ENCODE peak calls at places on chromosomes 5 and 9, in ten cellular contexts. One of them, this sample, is unnamed.

GRCh38 chr9:110287289-110287680 is 31.0 kb upstream of the TXN start:
- DNase-seq in HL-60: no peak
- DNase-seq in choroid plexus epithelial cell: no peak
- DNase-seq in Caco-2: no peak
- DNase-seq in lower lobe of right lung: no peak
- DNase-seq in aorta: no peak
- DNase-seq in A549: no peak
- DNase-seq in breast epithelium: no peak
- DNase-seq in heart left ventricle: no peak
- DNase-seq in colonic mucosa: no peak
- DNase-seq in this sample: no peak

GRCh38 chr9:84754461-84754860 is 84.9 kb downstream of the NTRK2 start:
- DNase-seq in HL-60: no peak
- DNase-seq in choroid plexus epithelial cell: no peak
- DNase-seq in Caco-2: no peak
- DNase-seq in lower lobe of right lung: no peak
- DNase-seq in aorta: no peak
- DNase-seq in A549: no peak
- DNase-seq in breast epithelium: no peak
- DNase-seq in heart left ventricle: no peak
- DNase-seq in colonic mucosa: no peak
- DNase-seq in this sample: no peak

GRCh38 chr5:133220851-133221674 is 169.2 kb downstream of the HSPA4 start:
- DNase-seq in HL-60: no peak
- DNase-seq in choroid plexus epithelial cell: peak; percentile 75
- DNase-seq in Caco-2: peak; percentile 35
- DNase-seq in lower lobe of right lung: no peak
- DNase-seq in aorta: no peak
- DNase-seq in A549: peak; percentile 32
- DNase-seq in breast epithelium: no peak
- DNase-seq in heart left ventricle: no peak
- DNase-seq in colonic mucosa: no peak
- DNase-seq in this sample: no peak

GRCh38 chr5:66967102-66967501 is 229.5 kb downstream of the CD180 start:
- DNase-seq in HL-60: no peak
- DNase-seq in choroid plexus epithelial cell: peak; percentile 74
- DNase-seq in Caco-2: no peak
- DNase-seq in lower lobe of right lung: no peak
- DNase-seq in aorta: no peak
- DNase-seq in A549: no peak
- DNase-seq in breast epithelium: no peak
- DNase-seq in heart left ventricle: peak; percentile 46
- DNase-seq in colonic mucosa: no peak
- DNase-seq in this sample: no peak

GRCh38 chr9:125066839-125067619 is 76.3 kb downstream of the SCAI start:
- DNase-seq in HL-60: no peak
- DNase-seq in choroid plexus epithelial cell: no peak
- DNase-seq in Caco-2: no peak
- DNase-seq in lower lobe of right lung: no peak
- DNase-seq in aorta: no peak
- DNase-seq in A549: no peak
- DNase-seq in breast epithelium: no peak
- DNase-seq in heart left ventricle: no peak
- DNase-seq in colonic mucosa: no peak
- DNase-seq in this sample: no peak

GRCh38 chr5:84524491-84524890 is 139.8 kb upstream of the EDIL3 start:
- DNase-seq in HL-60: no peak
- DNase-seq in choroid plexus epithelial cell: peak; percentile 15
- DNase-seq in Caco-2: no peak
- DNase-seq in lower lobe of right lung: no peak
- DNase-seq in aorta: no peak
- DNase-seq in A549: no peak
- DNase-seq in breast epithelium: no peak
- DNase-seq in heart left ventricle: no peak
- DNase-seq in colonic mucosa: no peak
- DNase-seq in this sample: no peak

GRCh38 chr9:134051319-134051718 is 16.5 kb downstream of the BRD3 start:
- DNase-seq in HL-60: no peak
- DNase-seq in choroid plexus epithelial cell: no peak
- DNase-seq in Caco-2: no peak
- DNase-seq in lower lobe of right lung: peak; percentile 38
- DNase-seq in aorta: peak; percentile 38
- DNase-seq in A549: no peak
- DNase-seq in breast epithelium: no peak
- DNase-seq in heart left ventricle: peak; percentile 12
- DNase-seq in colonic mucosa: no peak
- DNase-seq in this sample: no peak

GRCh38 chr5:134133213-134133994 is 18.9 kb downstream of the TCF7 start:
- DNase-seq in HL-60: no peak
- DNase-seq in choroid plexus epithelial cell: no peak
- DNase-seq in Caco-2: no peak
- DNase-seq in lower lobe of right lung: peak; percentile 20
- DNase-seq in aorta: peak; percentile 42
- DNase-seq in A549: no peak
- DNase-seq in breast epithelium: no peak
- DNase-seq in heart left ventricle: peak; percentile 19
- DNase-seq in colonic mucosa: no peak
- DNase-seq in this sample: no peak

GRCh38 chr9:2469681-2470141 is 151.9 kb upstream of the VLDLR start:
- DNase-seq in HL-60: peak; percentile 70
- DNase-seq in choroid plexus epithelial cell: peak; percentile 74
- DNase-seq in Caco-2: peak; percentile 57
- DNase-seq in lower lobe of right lung: peak; percentile 53
- DNase-seq in aorta: no peak
- DNase-seq in A549: peak; percentile 48
- DNase-seq in breast epithelium: no peak
- DNase-seq in heart left ventricle: peak; percentile 29
- DNase-seq in colonic mucosa: peak; percentile 27
- DNase-seq in this sample: no peak

GRCh38 chr5:65730910-65731309 is 8.9 kb downstream of the NLN start:
- DNase-seq in HL-60: no peak
- DNase-seq in choroid plexus epithelial cell: no peak
- DNase-seq in Caco-2: no peak
- DNase-seq in lower lobe of right lung: no peak
- DNase-seq in aorta: no peak
- DNase-seq in A549: no peak
- DNase-seq in breast epithelium: no peak
- DNase-seq in heart left ventricle: peak; percentile 38
- DNase-seq in colonic mucosa: no peak
- DNase-seq in this sample: no peak

GRCh38 chr5:150637245-150638052 is 3.0 kb upstream of the SYNPO start:
- DNase-seq in HL-60: no peak
- DNase-seq in choroid plexus epithelial cell: peak; percentile 94
- DNase-seq in Caco-2: peak; percentile 84
- DNase-seq in lower lobe of right lung: no peak
- DNase-seq in aorta: no peak
- DNase-seq in A549: peak; percentile 89
- DNase-seq in breast epithelium: no peak
- DNase-seq in heart left ventricle: peak; percentile 26
- DNase-seq in colonic mucosa: no peak
- DNase-seq in this sample: no peak

GRCh38 chr5:59123595-59124561 is 541.0 kb downstream of the RAB3C start:
- DNase-seq in HL-60: no peak
- DNase-seq in choroid plexus epithelial cell: peak; percentile 28
- DNase-seq in Caco-2: no peak
- DNase-seq in lower lobe of right lung: no peak
- DNase-seq in aorta: no peak
- DNase-seq in A549: peak; percentile 60
- DNase-seq in breast epithelium: no peak
- DNase-seq in heart left ventricle: no peak
- DNase-seq in colonic mucosa: no peak
- DNase-seq in this sample: no peak

GRCh38 chr9:32551491-32552049 is 557 bp upstream of the SMIM27 start:
- DNase-seq in HL-60: peak; percentile 32
- DNase-seq in choroid plexus epithelial cell: peak; percentile 52
- DNase-seq in Caco-2: peak; percentile 18
- DNase-seq in lower lobe of right lung: no peak
- DNase-seq in aorta: peak; percentile 49
- DNase-seq in A549: peak; percentile 30
- DNase-seq in breast epithelium: no peak
- DNase-seq in heart left ventricle: no peak
- DNase-seq in colonic mucosa: peak; percentile 53
- DNase-seq in this sample: no peak

GRCh38 chr5:100647461-100648230 is 112.5 kb downstream of the FAM174A start:
- DNase-seq in HL-60: peak; percentile 79
- DNase-seq in choroid plexus epithelial cell: peak; percentile 57
- DNase-seq in Caco-2: no peak
- DNase-seq in lower lobe of right lung: peak; percentile 78
- DNase-seq in aorta: peak; percentile 69
- DNase-seq in A549: peak; percentile 24
- DNase-seq in breast epithelium: peak; percentile 59
- DNase-seq in heart left ventricle: peak; percentile 56
- DNase-seq in colonic mucosa: peak; percentile 88
- DNase-seq in this sample: no peak

GRCh38 chr9:107177857-107178256 is 105.2 kb upstream of the RAD23B start:
- DNase-seq in HL-60: no peak
- DNase-seq in choroid plexus epithelial cell: no peak
- DNase-seq in Caco-2: no peak
- DNase-seq in lower lobe of right lung: no peak
- DNase-seq in aorta: no peak
- DNase-seq in A549: no peak
- DNase-seq in breast epithelium: no peak
- DNase-seq in heart left ventricle: no peak
- DNase-seq in colonic mucosa: peak; percentile 20
- DNase-seq in this sample: no peak

GRCh38 chr5:14872070-14872989 is 752 bp upstream of the ANKH start:
- DNase-seq in HL-60: peak; percentile 6
- DNase-seq in choroid plexus epithelial cell: peak; percentile 37
- DNase-seq in Caco-2: peak; percentile 54
- DNase-seq in lower lobe of right lung: peak; percentile 81
- DNase-seq in aorta: peak; percentile 86
- DNase-seq in A549: peak; percentile 48
- DNase-seq in breast epithelium: peak; percentile 56
- DNase-seq in heart left ventricle: peak; percentile 86
- DNase-seq in colonic mucosa: peak; percentile 76
- DNase-seq in this sample: no peak

GRCh38 chr5:141914154-141914743 is 9.4 kb upstream of the DELE1 start:
- DNase-seq in HL-60: peak; percentile 89
- DNase-seq in choroid plexus epithelial cell: peak; percentile 22
- DNase-seq in Caco-2: peak; percentile 63
- DNase-seq in lower lobe of right lung: peak; percentile 79
- DNase-seq in aorta: peak; percentile 78
- DNase-seq in A549: no peak
- DNase-seq in breast epithelium: no peak
- DNase-seq in heart left ventricle: peak; percentile 37
- DNase-seq in colonic mucosa: peak; percentile 60
- DNase-seq in this sample: no peak

GRCh38 chr5:168898261-168898911 is 319.2 kb upstream of the PANK3 start:
- DNase-seq in HL-60: no peak
- DNase-seq in choroid plexus epithelial cell: no peak
- DNase-seq in Caco-2: no peak
- DNase-seq in lower lobe of right lung: no peak
- DNase-seq in aorta: no peak
- DNase-seq in A549: no peak
- DNase-seq in breast epithelium: no peak
- DNase-seq in heart left ventricle: no peak
- DNase-seq in colonic mucosa: no peak
- DNase-seq in this sample: no peak

GRCh38 chr5:149037819-149038218 is 25.0 kb downstream of the SH3TC2 start:
- DNase-seq in HL-60: peak; percentile 86
- DNase-seq in choroid plexus epithelial cell: no peak
- DNase-seq in Caco-2: no peak
- DNase-seq in lower lobe of right lung: no peak
- DNase-seq in aorta: no peak
- DNase-seq in A549: no peak
- DNase-seq in breast epithelium: no peak
- DNase-seq in heart left ventricle: no peak
- DNase-seq in colonic mucosa: no peak
- DNase-seq in this sample: no peak

GRCh38 chr9:134630393-134630790 is 11.2 kb upstream of the COL5A1 start:
- DNase-seq in HL-60: no peak
- DNase-seq in choroid plexus epithelial cell: no peak
- DNase-seq in Caco-2: no peak
- DNase-seq in lower lobe of right lung: peak; percentile 30
- DNase-seq in aorta: peak; percentile 9
- DNase-seq in A549: no peak
- DNase-seq in breast epithelium: peak; percentile 43
- DNase-seq in heart left ventricle: no peak
- DNase-seq in colonic mucosa: no peak
- DNase-seq in this sample: no peak

GRCh38 chr9:35869621-35870216 is 482 bp downstream of the OR13J1 start:
- DNase-seq in HL-60: no peak
- DNase-seq in choroid plexus epithelial cell: no peak
- DNase-seq in Caco-2: no peak
- DNase-seq in lower lobe of right lung: no peak
- DNase-seq in aorta: peak; percentile 44
- DNase-seq in A549: no peak
- DNase-seq in breast epithelium: no peak
- DNase-seq in heart left ventricle: no peak
- DNase-seq in colonic mucosa: no peak
- DNase-seq in this sample: no peak

GRCh38 chr5:71767661-71768060 is 48.6 kb downstream of the CARTPT start:
- DNase-seq in HL-60: no peak
- DNase-seq in choroid plexus epithelial cell: peak; percentile 26
- DNase-seq in Caco-2: no peak
- DNase-seq in lower lobe of right lung: no peak
- DNase-seq in aorta: no peak
- DNase-seq in A549: no peak
- DNase-seq in breast epithelium: no peak
- DNase-seq in heart left ventricle: no peak
- DNase-seq in colonic mucosa: no peak
- DNase-seq in this sample: no peak
- H3K4me3 ChIP-seq in HL-60: no peak overlapping the region
- H3K4me3 ChIP-seq in choroid plexus epithelial cell: no peak overlapping the region
- H3K4me3 ChIP-seq in Caco-2: no peak overlapping the region
- H3K4me3 ChIP-seq in lower lobe of right lung: no peak overlapping the region
- H3K4me3 ChIP-seq in aorta: no peak overlapping the region
- H3K4me3 ChIP-seq in A549: no peak overlapping the region
- H3K4me3 ChIP-seq in breast epithelium: no peak overlapping the region
- H3K4me3 ChIP-seq in heart left ventricle: no peak overlapping the region
- H3K4me3 ChIP-seq in colonic mucosa: no peak overlapping the region
- H3K4me3 ChIP-seq in this sample: no peak overlapping the region

GRCh38 chr5:30592833-30593232 is 600.7 kb upstream of the CDH6 start:
- DNase-seq in HL-60: no peak
- DNase-seq in choroid plexus epithelial cell: no peak
- DNase-seq in Caco-2: no peak
- DNase-seq in lower lobe of right lung: no peak
- DNase-seq in aorta: no peak
- DNase-seq in A549: no peak
- DNase-seq in breast epithelium: no peak
- DNase-seq in heart left ventricle: no peak
- DNase-seq in colonic mucosa: no peak
- DNase-seq in this sample: no peak
- H3K4me3 ChIP-seq in HL-60: no peak overlapping the region
- H3K4me3 ChIP-seq in choroid plexus epithelial cell: no peak overlapping the region
- H3K4me3 ChIP-seq in Caco-2: no peak overlapping the region
- H3K4me3 ChIP-seq in lower lobe of right lung: no peak overlapping the region
- H3K4me3 ChIP-seq in aorta: no peak overlapping the region
- H3K4me3 ChIP-seq in A549: no peak overlapping the region
- H3K4me3 ChIP-seq in breast epithelium: no peak overlapping the region
- H3K4me3 ChIP-seq in heart left ventricle: no peak overlapping the region
- H3K4me3 ChIP-seq in colonic mucosa: no peak overlapping the region
- H3K4me3 ChIP-seq in this sample: no peak overlapping the region

GRCh38 chr9:70125621-70126020 is 82.0 kb downstream of the MAMDC2 start:
- DNase-seq in HL-60: no peak
- DNase-seq in choroid plexus epithelial cell: no peak
- DNase-seq in Caco-2: no peak
- DNase-seq in lower lobe of right lung: no peak
- DNase-seq in aorta: no peak
- DNase-seq in A549: no peak
- DNase-seq in breast epithelium: no peak
- DNase-seq in heart left ventricle: no peak
- DNase-seq in colonic mucosa: no peak
- DNase-seq in this sample: no peak
- H3K4me3 ChIP-seq in HL-60: no peak overlapping the region
- H3K4me3 ChIP-seq in choroid plexus epithelial cell: no peak overlapping the region
- H3K4me3 ChIP-seq in Caco-2: no peak overlapping the region
- H3K4me3 ChIP-seq in lower lobe of right lung: no peak overlapping the region
- H3K4me3 ChIP-seq in aorta: no peak overlapping the region
- H3K4me3 ChIP-seq in A549: no peak overlapping the region
- H3K4me3 ChIP-seq in breast epithelium: no peak overlapping the region
- H3K4me3 ChIP-seq in heart left ventricle: no peak overlapping the region
- H3K4me3 ChIP-seq in colonic mucosa: no peak overlapping the region
- H3K4me3 ChIP-seq in this sample: no peak overlapping the region

GRCh38 chr5:55072668-55073067 is 29.8 kb upstream of the GZMA start:
- DNase-seq in HL-60: no peak
- DNase-seq in choroid plexus epithelial cell: peak; percentile 6
- DNase-seq in Caco-2: no peak
- DNase-seq in lower lobe of right lung: no peak
- DNase-seq in aorta: no peak
- DNase-seq in A549: no peak
- DNase-seq in breast epithelium: no peak
- DNase-seq in heart left ventricle: no peak
- DNase-seq in colonic mucosa: no peak
- DNase-seq in this sample: no peak
- H3K4me3 ChIP-seq in HL-60: no peak overlapping the region
- H3K4me3 ChIP-seq in choroid plexus epithelial cell: no peak overlapping the region
- H3K4me3 ChIP-seq in Caco-2: no peak overlapping the region
- H3K4me3 ChIP-seq in lower lobe of right lung: no peak overlapping the region
- H3K4me3 ChIP-seq in aorta: no peak overlapping the region
- H3K4me3 ChIP-seq in A549: no peak overlapping the region
- H3K4me3 ChIP-seq in breast epithelium: no peak overlapping the region
- H3K4me3 ChIP-seq in heart left ventricle: no peak overlapping the region
- H3K4me3 ChIP-seq in colonic mucosa: no peak overlapping the region
- H3K4me3 ChIP-seq in this sample: no peak overlapping the region